ENCODE peak calls at places on chromosomes 16 and 17, in eight cellular contexts. One of them, this sample, is unnamed.

GRCh38 chr16:55622930-55623561 is 32.7 kb upstream of the SLC6A2 start:
- DNase-seq in PC-3: peak; percentile 7
- DNase-seq in neural progenitor cell: peak; percentile 50
- DNase-seq in HCT116: peak; percentile 15
- DNase-seq in PC-9: peak; percentile 49
- DNase-seq in OCI-LY7: peak; percentile 9
- DNase-seq in SK-N-SH: peak; percentile 30
- DNase-seq in fibroblast of lung: no peak
- DNase-seq in this sample: no peak

GRCh38 chr17:67469208-67469980 is 92.3 kb downstream of the PITPNC1 start:
- DNase-seq in PC-3: no peak
- DNase-seq in PC-9: peak; percentile 16
- DNase-seq in neural progenitor cell: no peak
- DNase-seq in SK-N-SH: peak; percentile 84
- DNase-seq in OCI-LY7: no peak
- DNase-seq in fibroblast of lung: no peak
- DNase-seq in HCT116: no peak
- DNase-seq in this sample: no peak

GRCh38 chr17:56290486-56291118 is 137.3 kb downstream of the ANKFN1 start:
- DNase-seq in PC-3: no peak
- DNase-seq in OCI-LY7: no peak
- DNase-seq in HCT116: no peak
- DNase-seq in PC-9: no peak
- DNase-seq in neural progenitor cell: no peak
- DNase-seq in fibroblast of lung: peak; percentile 4
- DNase-seq in SK-N-SH: no peak
- DNase-seq in this sample: no peak

GRCh38 chr16:24493859-24494258 is 45.5 kb upstream of the RBBP6 start:
- DNase-seq in HCT116: no peak
- DNase-seq in PC-3: peak; percentile 68
- DNase-seq in PC-9: peak; percentile 46
- DNase-seq in fibroblast of lung: no peak
- DNase-seq in OCI-LY7: no peak
- DNase-seq in neural progenitor cell: no peak
- DNase-seq in SK-N-SH: no peak
- DNase-seq in this sample: no peak

GRCh38 chr16:57626420-57627170 is 1.8 kb upstream of the ADGRG1 start:
- DNase-seq in PC-9: no peak
- DNase-seq in SK-N-SH: no peak
- DNase-seq in HCT116: no peak
- DNase-seq in PC-3: no peak
- DNase-seq in fibroblast of lung: no peak
- DNase-seq in OCI-LY7: no peak
- DNase-seq in neural progenitor cell: no peak
- DNase-seq in this sample: no peak

GRCh38 chr17:58331815-58332719 is 3.5 kb upstream of the TSPOAP1 start:
- DNase-seq in PC-3: no peak
- DNase-seq in PC-9: no peak
- DNase-seq in HCT116: no peak
- DNase-seq in fibroblast of lung: no peak
- DNase-seq in OCI-LY7: peak; percentile 98
- DNase-seq in SK-N-SH: peak; percentile 36
- DNase-seq in neural progenitor cell: no peak
- DNase-seq in this sample: no peak

GRCh38 chr17:35577826-35578194 is 561 bp downstream of the PEX12 start:
- DNase-seq in fibroblast of lung: peak; percentile 19
- DNase-seq in OCI-LY7: no peak
- DNase-seq in HCT116: no peak
- DNase-seq in PC-3: no peak
- DNase-seq in PC-9: no peak
- DNase-seq in neural progenitor cell: no peak
- DNase-seq in SK-N-SH: peak; percentile 22
- DNase-seq in this sample: no peak

GRCh38 chr17:76537288-76537577 is 276 bp downstream of the CYGB start:
- DNase-seq in neural progenitor cell: no peak
- DNase-seq in PC-9: no peak
- DNase-seq in PC-3: no peak
- DNase-seq in fibroblast of lung: no peak
- DNase-seq in HCT116: no peak
- DNase-seq in OCI-LY7: no peak
- DNase-seq in SK-N-SH: peak; percentile 87
- DNase-seq in this sample: no peak

GRCh38 chr17:50817838-50818237 is 17.5 kb upstream of the WFIKKN2 start:
- DNase-seq in PC-3: peak; percentile 86
- DNase-seq in HCT116: peak; percentile 42
- DNase-seq in PC-9: peak; percentile 47
- DNase-seq in OCI-LY7: no peak
- DNase-seq in SK-N-SH: no peak
- DNase-seq in fibroblast of lung: no peak
- DNase-seq in neural progenitor cell: no peak
- DNase-seq in this sample: peak; percentile 83

GRCh38 chr17:78022425-78022824 is 63.9 kb downstream of the TNRC6C start:
- DNase-seq in SK-N-SH: no peak
- DNase-seq in PC-9: no peak
- DNase-seq in HCT116: no peak
- DNase-seq in fibroblast of lung: no peak
- DNase-seq in PC-3: no peak
- DNase-seq in neural progenitor cell: no peak
- DNase-seq in OCI-LY7: no peak
- DNase-seq in this sample: no peak

GRCh38 chr16:67926181-67926742 is 5.4 kb downstream of the CTRL start:
- DNase-seq in PC-9: no peak
- DNase-seq in OCI-LY7: no peak
- DNase-seq in fibroblast of lung: no peak
- DNase-seq in SK-N-SH: no peak
- DNase-seq in neural progenitor cell: no peak
- DNase-seq in PC-3: peak; percentile 73
- DNase-seq in HCT116: no peak
- DNase-seq in this sample: no peak

GRCh38 chr16:4115209-4115940 is 867 bp downstream of the ADCY9 start:
- DNase-seq in HCT116: no peak
- DNase-seq in neural progenitor cell: peak; percentile 84
- DNase-seq in fibroblast of lung: peak; percentile 70
- DNase-seq in PC-3: peak; percentile 33
- DNase-seq in OCI-LY7: no peak
- DNase-seq in SK-N-SH: peak; percentile 87
- DNase-seq in PC-9: peak; percentile 36
- DNase-seq in this sample: no peak

GRCh38 chr17:50572541-50572940 is 12.0 kb downstream of the CACNA1G start:
- DNase-seq in neural progenitor cell: no peak
- DNase-seq in PC-9: no peak
- DNase-seq in fibroblast of lung: no peak
- DNase-seq in HCT116: no peak
- DNase-seq in PC-3: no peak
- DNase-seq in OCI-LY7: no peak
- DNase-seq in SK-N-SH: no peak
- DNase-seq in this sample: no peak

GRCh38 chr17:60318830-60319229 is 73.1 kb downstream of the USP32 start:
- DNase-seq in PC-3: no peak
- DNase-seq in HCT116: no peak
- DNase-seq in PC-9: no peak
- DNase-seq in fibroblast of lung: no peak
- DNase-seq in OCI-LY7: no peak
- DNase-seq in neural progenitor cell: no peak
- DNase-seq in SK-N-SH: no peak
- DNase-seq in this sample: no peak

GRCh38 chr17:63498621-63499195 is 21.8 kb downstream of the ACE start:
- DNase-seq in neural progenitor cell: no peak
- DNase-seq in OCI-LY7: no peak
- DNase-seq in HCT116: no peak
- DNase-seq in SK-N-SH: no peak
- DNase-seq in PC-3: peak; percentile 11
- DNase-seq in fibroblast of lung: peak; percentile 62
- DNase-seq in PC-9: no peak
- DNase-seq in this sample: no peak

GRCh38 chr16:66199189-66199588 is 167.3 kb upstream of the CDH5 start:
- DNase-seq in HCT116: no peak
- DNase-seq in fibroblast of lung: peak; percentile 52
- DNase-seq in OCI-LY7: no peak
- DNase-seq in PC-9: no peak
- DNase-seq in PC-3: no peak
- DNase-seq in neural progenitor cell: no peak
- DNase-seq in SK-N-SH: no peak
- DNase-seq in this sample: no peak

GRCh38 chr16:85028638-85029412 is 1.2 kb downstream of the KIAA0513 start:
- DNase-seq in HCT116: no peak
- DNase-seq in SK-N-SH: no peak
- DNase-seq in PC-9: peak; percentile 50
- DNase-seq in fibroblast of lung: peak; percentile 38
- DNase-seq in neural progenitor cell: no peak
- DNase-seq in OCI-LY7: no peak
- DNase-seq in PC-3: peak; percentile 80
- DNase-seq in this sample: no peak

GRCh38 chr17:226773-227580 is 45.5 kb upstream of the DOC2B start:
- DNase-seq in OCI-LY7: no peak
- DNase-seq in SK-N-SH: no peak
- DNase-seq in fibroblast of lung: no peak
- DNase-seq in PC-3: no peak
- DNase-seq in HCT116: no peak
- DNase-seq in PC-9: no peak
- DNase-seq in neural progenitor cell: peak; percentile 45
- DNase-seq in this sample: no peak

DNA sequence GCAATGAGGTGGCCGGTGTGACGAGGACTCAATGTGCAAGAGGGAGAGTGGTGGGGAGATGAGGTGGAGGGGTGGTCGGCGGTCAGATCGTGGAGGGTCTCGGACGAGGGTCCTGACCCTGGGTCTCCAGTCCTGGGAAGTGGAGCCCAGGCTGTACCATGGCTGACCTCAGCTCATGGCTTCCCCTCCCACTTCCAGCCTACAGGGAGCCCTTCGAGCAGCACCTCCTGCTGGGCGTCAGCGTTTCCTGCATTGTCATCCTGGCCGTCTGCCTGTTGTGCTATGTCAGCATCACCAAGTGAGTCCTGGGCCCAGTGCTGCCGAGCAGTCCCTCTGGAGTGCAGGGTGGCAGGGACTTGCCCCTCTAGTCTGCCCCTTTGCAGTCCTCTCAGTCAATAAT is 41.8 kb downstream of the IL4R start:
- DNase-seq in PC-9: peak; percentile 25
- DNase-seq in OCI-LY7: peak; percentile 35
- DNase-seq in fibroblast of lung: peak; percentile 39
- DNase-seq in PC-3: peak; percentile 25
- DNase-seq in SK-N-SH: no peak
- DNase-seq in HCT116: peak; percentile 19
- DNase-seq in neural progenitor cell: peak; percentile 47
- DNase-seq in this sample: no peak
- TF ChIP-seq CTCF in PC-9: peak; percentile 55
- TF ChIP-seq CTCF in OCI-LY7: peak; percentile 70
- TF ChIP-seq CTCF in fibroblast of lung: peak; percentile 7
- TF ChIP-seq CTCF in PC-3: peak; percentile 47
- TF ChIP-seq CTCF in SK-N-SH: peak; percentile 50
- TF ChIP-seq CTCF in HCT116: peak; percentile 72
- TF ChIP-seq CTCF in neural progenitor cell: peak; percentile 40
- TF ChIP-seq CTCF in this sample: peak; percentile 62

DNA sequence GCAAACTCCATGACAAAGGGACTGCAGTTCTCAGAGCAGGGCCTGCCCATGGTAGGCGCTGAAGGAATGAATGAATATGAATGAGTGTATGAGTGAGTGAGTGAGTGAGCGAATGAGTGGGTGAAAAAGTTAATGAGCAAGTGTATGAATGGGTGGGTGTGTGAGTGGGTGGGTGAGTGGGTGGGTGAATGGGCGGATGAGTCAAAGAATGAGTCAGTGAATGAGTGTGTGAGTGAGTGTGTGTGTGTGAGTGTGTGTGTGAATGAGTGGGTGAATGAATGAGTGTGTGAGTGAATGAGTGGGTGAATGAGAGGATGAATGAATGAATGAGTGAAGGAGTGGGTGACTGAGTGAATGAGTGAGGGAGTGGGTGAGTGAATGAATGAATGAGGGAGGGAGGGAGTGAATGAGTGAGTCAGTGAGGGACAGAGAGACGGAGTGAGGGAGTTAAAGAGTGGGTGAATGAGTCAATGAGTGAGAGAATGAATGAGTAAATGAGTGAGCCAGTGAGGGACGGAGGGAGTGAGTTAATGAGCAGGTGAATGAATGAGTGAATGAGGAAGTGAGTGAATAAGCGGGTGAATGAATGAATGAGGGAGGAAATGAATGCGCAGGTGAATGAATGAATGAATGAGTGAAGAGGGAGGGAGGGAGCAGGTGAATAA is 11.1 kb upstream of the CHMP6 start:
- DNase-seq in neural progenitor cell: no peak
- DNase-seq in PC-3: peak; percentile 58
- DNase-seq in PC-9: no peak
- DNase-seq in HCT116: no peak
- DNase-seq in fibroblast of lung: peak; percentile 50
- DNase-seq in SK-N-SH: no peak
- DNase-seq in OCI-LY7: no peak
- DNase-seq in this sample: peak; percentile 44
- H3K4me3 ChIP-seq in neural progenitor cell: peak overlapping the region; percentile 52
- H3K4me3 ChIP-seq in PC-3: no peak overlapping the region
- H3K4me3 ChIP-seq in PC-9: no peak overlapping the region
- H3K4me3 ChIP-seq in HCT116: no peak overlapping the region
- H3K4me3 ChIP-seq in fibroblast of lung: no peak overlapping the region
- H3K4me3 ChIP-seq in SK-N-SH: no peak overlapping the region
- H3K4me3 ChIP-seq in OCI-LY7: no peak overlapping the region
- H3K4me3 ChIP-seq in this sample: no peak overlapping the region

DNA sequence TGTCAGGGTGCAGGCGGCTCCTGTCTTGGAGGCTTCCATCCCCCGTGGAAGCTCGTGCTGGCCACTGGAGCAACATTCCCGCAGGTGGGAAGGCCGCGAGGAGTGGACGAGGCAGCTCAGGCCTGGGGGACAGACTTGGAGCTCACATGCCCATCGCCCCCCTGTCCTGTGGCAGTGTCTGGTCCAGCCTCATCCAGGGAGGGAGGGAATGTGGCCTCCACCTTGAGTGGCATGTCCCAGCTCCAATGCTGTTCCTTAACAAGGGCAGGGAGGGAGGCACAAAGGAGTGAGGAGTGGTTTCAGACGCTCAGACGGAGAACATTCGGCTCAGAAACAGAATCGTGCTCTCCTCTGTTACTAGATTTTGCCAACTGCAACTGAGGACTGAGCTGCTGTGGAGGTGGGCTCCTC is 159.4 kb upstream of the CHMP6 start:
- DNase-seq in neural progenitor cell: peak; percentile 42
- DNase-seq in PC-9: no peak
- DNase-seq in PC-3: peak; percentile 12
- DNase-seq in SK-N-SH: peak; percentile 89
- DNase-seq in OCI-LY7: no peak
- DNase-seq in HCT116: no peak
- DNase-seq in fibroblast of lung: peak; percentile 70
- DNase-seq in this sample: no peak
- H4K20me1 ChIP-seq in neural progenitor cell: peaks cover 18% of the 10 kb centered on the region
- H4K20me1 ChIP-seq in PC-9: no peaks in the 10 kb centered on the region
- H4K20me1 ChIP-seq in PC-3: no peaks in the 10 kb centered on the region
- H4K20me1 ChIP-seq in SK-N-SH: no peaks in the 10 kb centered on the region
- H4K20me1 ChIP-seq in OCI-LY7: no peaks in the 10 kb centered on the region
- H4K20me1 ChIP-seq in HCT116: no peaks in the 10 kb centered on the region
- H4K20me1 ChIP-seq in fibroblast of lung: no peaks in the 10 kb centered on the region
- H4K20me1 ChIP-seq in this sample: no peaks in the 10 kb centered on the region

DNA sequence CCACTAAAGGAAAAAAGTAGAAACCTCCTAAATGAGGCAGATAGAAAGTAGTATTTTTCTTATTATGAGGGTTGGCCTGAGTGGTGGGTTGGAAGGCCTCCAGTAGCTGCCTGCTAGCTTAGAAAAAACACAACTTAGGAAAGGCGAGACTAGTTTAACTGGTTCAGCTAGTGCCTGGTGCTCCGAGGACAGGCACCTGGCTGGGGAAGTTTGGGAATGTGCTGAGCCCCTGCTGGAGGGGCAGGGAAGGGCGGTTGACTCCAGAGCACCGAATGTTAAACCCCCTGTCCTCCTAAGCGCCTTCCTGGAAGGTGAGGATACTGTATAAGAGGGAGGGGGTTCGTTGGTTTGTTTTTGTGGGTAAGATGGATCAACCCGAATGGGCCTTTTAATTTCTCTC is 19.9 kb downstream of the LDHD start:
- DNase-seq in HCT116: peak; percentile 63
- DNase-seq in fibroblast of lung: no peak
- DNase-seq in OCI-LY7: no peak
- DNase-seq in PC-9: peak; percentile 77
- DNase-seq in SK-N-SH: peak; percentile 44
- DNase-seq in PC-3: peak; percentile 90
- DNase-seq in neural progenitor cell: peak; percentile 47
- DNase-seq in this sample: no peak
- TF ChIP-seq CTCF in HCT116: peak; percentile 68
- TF ChIP-seq CTCF in fibroblast of lung: peak; percentile 9
- TF ChIP-seq CTCF in OCI-LY7: peak; percentile 19
- TF ChIP-seq CTCF in PC-9: peak; percentile 80
- TF ChIP-seq CTCF in SK-N-SH: peak; percentile 40
- TF ChIP-seq CTCF in PC-3: peak; percentile 61
- TF ChIP-seq CTCF in neural progenitor cell: peak; percentile 50
- TF ChIP-seq CTCF in this sample: peak; percentile 48

This sample was measured in keratinocyte.